ENCODE peak calls at places on chromosomes 4 and X, in five cellular contexts. W, G, N, C and O are unnamed samples. For H3K9me3, the result is how much of the 10 kb centered on the place peaks cover.

GRCh38 chr4:7461171-7461570 is 26.4 kb upstream of the PSAPL1 start:
- DNase-seq in N (no peak), G (no peak), W (no peak), C (no peak), O (no peak)

GRCh38 chr4:153988446-153988845 is 199.6 kb upstream of the SFRP2 start:
- DNase-seq in N (no peak), G (no peak), C (no peak), W (no peak), O (no peak)

GRCh38 chrX:134512566-134512965 is 52.6 kb downstream of the HPRT1 start:
- DNase-seq in W (no peak), C (no peak), G (peak), N (peak), O (no peak)

GRCh38 chr4:39022241-39022640 is 10.0 kb downstream of the TMEM156 start:
- DNase-seq in N (no peak), C (no peak), W (no peak), G (no peak), O (no peak)

GRCh38 chrX:50905334-50905733 is 5.2 kb upstream of the BMP15 start:
- DNase-seq in W (no peak), N (peak), G (no peak), C (no peak), O (no peak)

GRCh38 chr4:23889814-23890269 is at the start of gene PPARGC1A:
- DNase-seq in C (no peak), W (peak), G (no peak), N (no peak), O (no peak)

GRCh38 chr4:8239661-8240060 is 29.9 kb upstream of the HTRA3 start:
- DNase-seq in G (no peak), C (no peak), W (no peak), N (no peak), O (no peak)

GRCh38 chr4:141028024-141028529 is 105.2 kb downstream of the RNF150 start:
- DNase-seq in N (no peak), G (no peak), W (no peak), C (no peak), O (no peak)

GRCh38 chrX:22699591-22700091 is 300.1 kb upstream of the DDX53 start:
- DNase-seq in N (peak), C (no peak), G (no peak), W (no peak), O (no peak)

GRCh38 chr4:87079967-87080366 is 140.5 kb downstream of the KLHL8 start:
- DNase-seq in W (no peak), G (no peak), N (no peak), C (no peak), O (no peak)

GRCh38 chrX:134747006-134747405 is 88.7 kb upstream of the PLAC1 start:
- DNase-seq in W (no peak), N (no peak), G (no peak), C (no peak), O (no peak)

GRCh38 chr4:42637861-42638260 is 19.0 kb downstream of the ATP8A1 start:
- DNase-seq in W (no peak), N (no peak), C (no peak), G (no peak), O (no peak)

GRCh38 chr4:76028242-76028859 is 5.1 kb upstream of the CXCL10 start:
- DNase-seq in G (no peak), N (no peak), W (no peak), C (no peak), O (no peak)

GRCh38 chr4:34250562-34250961 is 1993.8 kb downstream of the ARAP2 start:
- DNase-seq in G (no peak), C (no peak), W (no peak), N (no peak), O (no peak)

GRCh38 chr4:20624783-20625364 is 75.4 kb upstream of the PACRGL start:
- DNase-seq in G (no peak), N (no peak), W (no peak), C (no peak), O (no peak)

GRCh38 chrX:49754238-49754857 is 58.6 kb upstream of the PAGE1 start:
- DNase-seq in G (peak), N (peak), W (peak), C (peak), O (no peak)

GRCh38 chr4:40340034-40340433 is 4.9 kb downstream of the CHRNA9 start:
- DNase-seq in G (no peak), C (no peak), N (no peak), W (no peak), O (no peak)

GRCh38 chrX:16836371-16836770 is 33.8 kb downstream of the RBBP7 start:
- DNase-seq in G (no peak), W (peak), N (no peak), C (no peak), O (no peak)

GRCh38 chr4:149264093-149264733 is 551.4 kb downstream of the IQCM start:
- DNase-seq in C (no peak), G (peak), W (no peak), N (peak), O (no peak)

GRCh38 chr4:129344058-129344457 is 248.1 kb downstream of the C4orf33 start:
- DNase-seq in N (no peak), W (no peak), C (no peak), G (peak), O (no peak)

GRCh38 chr4:23062188-23062587 is 369.5 kb downstream of the GBA3 start:
- DNase-seq in N (no peak), G (no peak), W (no peak), C (no peak), O (no peak)

GRCh38 chrX:13845721-13846378 is 29.0 kb upstream of the GPM6B start:
- DNase-seq in N (no peak), G (no peak), W (no peak), C (no peak), O (no peak)

GRCh38 chr4:186737427-186737826 is 13.8 kb upstream of the FAT1 start:
- DNase-seq in C (no peak), N (no peak), W (no peak), G (no peak), O (no peak)

GRCh38 chr4:24659241-24659961 is 75.0 kb upstream of the DHX15 start:
- DNase-seq in C (no peak), W (no peak), G (no peak), N (peak), O (no peak)

DNA sequence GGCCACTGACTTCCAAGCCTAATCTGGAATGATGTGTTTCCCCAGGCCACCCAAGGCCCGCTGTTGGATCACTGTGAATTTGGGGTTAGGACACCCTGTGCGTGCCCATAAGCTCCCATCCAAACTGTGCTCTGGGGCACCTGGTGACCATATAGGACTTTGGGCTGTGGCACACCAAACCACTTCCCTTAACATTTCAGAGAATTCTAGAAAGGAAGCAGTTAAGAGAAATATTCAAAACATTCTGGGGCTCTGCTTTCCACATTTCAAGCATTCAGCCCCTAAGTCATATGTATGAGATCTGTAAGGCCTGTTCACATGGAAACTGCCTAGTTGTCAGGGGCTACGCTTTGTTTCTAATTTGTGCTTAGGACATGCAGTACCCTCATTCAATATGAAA is 14.4 kb downstream of the VGLL1 start:
- DNase-seq in N (no peak), G (no peak), C (no peak), W (no peak), O (no peak)
- H3K9me3 ChIP-seq in N (under half), G (under half), C (under half), W (under half), O (under half)

DNA sequence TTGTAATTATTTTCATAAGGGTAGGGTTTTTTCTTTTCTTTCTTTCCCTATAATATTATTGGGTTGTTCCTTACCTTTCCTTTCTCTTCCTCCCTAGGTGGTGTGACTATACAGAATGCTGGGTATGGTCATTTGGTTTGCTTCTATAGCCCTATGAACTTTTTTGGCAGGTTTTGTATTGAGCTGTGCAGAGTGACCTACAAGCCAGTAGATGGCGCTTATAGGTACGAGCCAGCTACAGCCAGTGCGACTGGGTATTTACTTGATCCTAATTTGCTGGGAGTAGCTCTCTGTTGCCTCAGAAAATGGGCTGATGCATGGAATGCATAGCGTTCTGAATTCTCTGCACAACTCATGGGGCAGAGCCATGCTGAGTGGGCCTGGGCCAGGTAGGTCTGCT is 423.3 kb downstream of the MAGEE1 start:
- DNase-seq in N (no peak), C (no peak), W (no peak), G (no peak), O (no peak)
- H3K9me3 ChIP-seq in N (under half), C (under half), W (under half), G (under half), O (under half)

GRCh38 chrX:148961990-148962389 is 461.6 kb downstream of the AFF2 start:
- DNase-seq in W (no peak), N (no peak), C (no peak), G (no peak), O (no peak)
- H3K9me3 ChIP-seq in W (under half), N (under half), C (under half), G (under half), O (under half)

GRCh38 chr4:30461218-30461617 is 259.0 kb upstream of the PCDH7 start:
- DNase-seq in C (no peak), G (no peak), W (no peak), N (no peak), O (no peak)
- H3K9me3 ChIP-seq in C (under half), G (under half), W (under half), N (under half), O (under half)

GRCh38 chrX:96566856-96567255 is 117.8 kb upstream of the DIAPH2 start:
- DNase-seq in N (no peak), C (no peak), W (no peak), G (no peak), O (no peak)
- H3K9me3 ChIP-seq in N (under half), C (under half), W (under half), G (under half), O (under half)

DNA sequence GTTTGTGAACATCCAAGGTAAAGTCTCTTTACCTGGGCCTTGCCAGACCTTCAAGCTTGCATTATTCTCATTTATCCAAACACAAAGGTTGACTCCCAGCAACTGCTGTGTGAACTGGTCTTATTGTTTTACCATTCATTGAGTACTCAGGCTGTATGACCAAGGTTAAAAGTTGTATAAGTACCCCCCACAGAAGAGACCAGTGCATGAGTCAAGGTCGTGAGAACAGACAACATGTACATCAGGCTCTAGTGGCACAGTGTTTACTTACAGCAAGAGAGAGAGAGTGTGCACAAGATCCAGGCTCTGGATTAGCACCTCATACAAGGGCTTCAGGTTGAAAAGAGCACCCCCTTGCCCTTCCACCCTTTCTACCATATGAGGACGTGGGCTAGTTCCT is 77.4 kb upstream of the EFNB1 start:
- DNase-seq in C (no peak), G (no peak), N (no peak), W (no peak), O (no peak)
- H3K9me3 ChIP-seq in C (under half), G (under half), N (under half), W (under half), O (under half)

GRCh38 chr4:110613710-110614109 is 9.2 kb downstream of the PITX2 start:
- DNase-seq in G (no peak), W (no peak), N (no peak), C (no peak), O (no peak)

GRCh38 chr4:110614981-110615365 is 7.9 kb downstream of the PITX2 start:
- DNase-seq in C (no peak), G (no peak), W (no peak), N (no peak), O (no peak)

GRCh38 chr4:110615366-110616161 is 7.3 kb downstream of the PITX2 start:
- DNase-seq in G (no peak), C (no peak), W (peak), N (no peak), O (no peak)

GRCh38 chr4:110612631-110613269 is 10.1 kb downstream of the PITX2 start:
- DNase-seq in N (no peak), G (no peak), C (no peak), W (no peak), O (no peak)

DNA sequence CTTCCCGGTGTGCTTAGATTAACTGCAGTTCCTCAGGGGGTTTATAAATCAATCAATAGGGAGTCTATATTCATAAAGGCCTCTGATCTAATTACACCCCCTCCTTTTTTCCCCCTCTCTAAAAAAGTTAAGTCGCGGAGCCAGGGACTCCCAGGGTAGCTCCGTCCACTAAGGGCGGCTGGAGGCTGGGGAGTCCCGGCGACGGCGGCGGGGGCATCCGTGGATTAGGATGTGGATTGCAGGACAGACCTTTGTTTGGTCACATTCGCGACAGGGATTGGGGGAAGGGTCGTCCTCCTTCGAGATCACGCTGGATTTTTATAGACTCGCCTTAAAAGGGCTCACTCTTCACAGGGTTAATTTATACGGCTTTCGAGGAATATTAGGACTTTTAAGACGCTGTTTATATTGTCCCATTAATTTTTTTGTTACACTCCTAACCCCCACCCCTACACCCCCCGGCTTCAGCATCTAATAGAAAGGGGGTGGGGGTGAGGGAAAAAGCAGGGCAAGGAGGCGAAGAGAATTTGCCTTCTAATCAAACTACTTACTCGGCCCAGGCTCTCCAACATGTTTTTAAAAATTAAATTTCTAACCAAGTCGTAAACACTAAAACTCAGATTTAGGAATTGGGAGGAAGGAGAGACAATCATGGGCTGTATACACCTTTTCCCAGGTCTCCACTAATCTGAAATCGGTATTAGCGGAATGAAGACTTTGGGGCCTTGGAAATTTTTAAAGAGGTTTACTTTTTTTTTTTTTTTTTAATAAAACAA is 8.5 kb downstream of the PITX2 start:
- DNase-seq in W (no peak), N (no peak), G (no peak), C (no peak), O (no peak)
- H3K9me3 ChIP-seq in W (under half), N (under half), G (under half), C (under half), O (under half)

GRCh38 chr4:384311-385010 is 46.8 kb downstream of the ZNF141 start:
- DNase-seq in N (no peak), C (no peak), W (no peak), G (no peak), O (no peak)
- H3K9me3 ChIP-seq in N (under half), C (under half), W (half or more), G (under half), O (half or more)

GRCh38 chr4:2318885-2319284 is 57.0 kb upstream of the MXD4 start:
- DNase-seq in W (no peak), G (no peak), C (no peak), N (no peak), O (no peak)

GRCh38 chr4:2318476-2318875 is 56.6 kb upstream of the MXD4 start:
- DNase-seq in N (no peak), G (no peak), W (no peak), C (no peak), O (no peak)

DNA sequence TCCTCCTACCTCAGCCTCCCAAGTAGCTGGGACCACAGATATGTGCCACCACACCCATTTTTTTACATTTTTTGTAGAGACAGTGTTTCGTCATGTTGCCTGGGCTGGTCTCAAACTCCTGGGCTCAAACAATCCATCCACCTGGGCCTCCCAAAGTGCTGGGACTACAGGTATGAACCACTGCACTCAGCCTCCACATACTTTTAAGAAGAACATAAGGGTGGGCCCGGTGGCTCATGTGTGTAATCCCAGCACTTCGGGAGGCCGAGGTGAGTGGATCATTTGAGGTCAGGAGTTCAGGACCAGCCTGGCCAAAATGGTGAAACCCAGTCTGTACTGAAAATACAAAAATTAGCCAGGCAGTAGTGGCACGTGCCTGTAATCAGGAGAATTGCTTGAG is 51.5 kb upstream of the MXD4 start:
- DNase-seq in N (no peak), G (no peak), C (no peak), W (no peak), O (no peak)
- H3K9me3 ChIP-seq in N (under half), G (under half), C (under half), W (under half), O (under half)